ENCODE peak calls at places on chromosomes 7 and 10, in six cellular contexts. F, M, X, J, U and D are unnamed samples.

GRCh38 chr10:79305515-79305914 is 41.8 kb upstream of the PPIF start:
- DNase-seq in F (no peak), M (no peak), X (no peak), J (no peak), U (no peak), D (no peak)

GRCh38 chr10:10687751-10688150 is 329.9 kb upstream of the CELF2 start:
- DNase-seq in F (no peak), M (no peak), X (no peak), J (no peak), U (no peak), D (no peak)

GRCh38 chr10:5603848-5604170 is 62.6 kb downstream of the ASB13 start:
- DNase-seq in F (no peak), M (no peak), X (no peak), J (no peak), U (no peak), D (no peak)

GRCh38 chr7:155935726-155936125 is 123.5 kb upstream of the SHH start:
- DNase-seq in F (no peak), M (no peak), X (no peak), J (no peak), U (no peak), D (no peak)

GRCh38 chr10:78859266-78859665 is 209.5 kb upstream of the ZMIZ1 start:
- DNase-seq in F (no peak), M (no peak), X (no peak), J (no peak), U (no peak), D (no peak)

GRCh38 chr10:82124713-82125112 is 249.7 kb downstream of the NRG3 start:
- DNase-seq in F (no peak), M (no peak), X (no peak), J (no peak), U (no peak), D (no peak)

GRCh38 chr10:11180228-11180627 is 162.6 kb downstream of the CELF2 start:
- DNase-seq in F (no peak), M (no peak), X (peak; percentile 58), J (no peak), U (no peak), D (no peak)

GRCh38 chr10:128377364-128377987 is 251.3 kb upstream of the MKI67 start:
- DNase-seq in F (no peak), M (no peak), X (no peak), J (no peak), U (no peak), D (no peak)

GRCh38 chr10:60314306-60314940 is 75.3 kb downstream of the ANK3 start:
- DNase-seq in F (no peak), M (peak; percentile 22), X (no peak), J (no peak), U (no peak), D (no peak)

GRCh38 chr10:14658331-14659122 is 116.2 kb downstream of the FAM107B start:
- DNase-seq in F (no peak), M (peak; percentile 75), X (no peak), J (no peak), U (no peak), D (no peak)

GRCh38 chr10:48306870-48307531 is 524 bp downstream of the MAPK8 start:
- DNase-seq in F (peak; percentile 84), M (peak; percentile 48), X (peak; percentile 71), J (peak; percentile 73), U (peak; percentile 38), D (peak; percentile 70)

GRCh38 chr7:35624299-35625186 is 70.4 kb downstream of the HERPUD2 start:
- DNase-seq in F (no peak), M (peak; percentile 12), X (no peak), J (no peak), U (no peak), D (peak; percentile 13)

GRCh38 chr10:115092258-115092554 is 959 bp upstream of the ATRNL1 start:
- DNase-seq in F (no peak), M (peak; percentile 50), X (no peak), J (no peak), U (no peak), D (no peak)